ENCODE peak calls at places on chromosomes 5 and 9, in nine cellular contexts. Z, X, R, E, Y, V, U, L and P are unnamed samples.
A peak's percentile ranks its signal among the peaks of the same experiment; 100 is the strongest.

GRCh38 chr9:4837768-4838546 is 45.2 kb downstream of the RCL1 start:
- DNase-seq in V (peak; percentile 91), R (peak; percentile 94), X (peak; percentile 96), E (no peak), U (no peak), Z (no peak), Y (no peak), L (no peak), P (peak; percentile 90)

GRCh38 chr5:172661536-172661935 is 20.5 kb downstream of the NEURL1B start:
- DNase-seq in X (no peak), U (no peak), Y (no peak), L (no peak), E (no peak), V (no peak), R (no peak), Z (no peak), P (no peak)

GRCh38 chr9:135702002-135702721 is at the start of gene KCNT1:
- DNase-seq in V (peak; percentile 34), E (peak; percentile 46), L (peak; percentile 77), R (peak; percentile 55), U (peak; percentile 22), Z (no peak), Y (peak; percentile 35), X (peak; percentile 8), P (peak; percentile 23)

GRCh38 chr9:123335227-123335985 is 20.6 kb upstream of the CRB2 start:
- DNase-seq in E (no peak), Z (no peak), V (peak; percentile 71), X (peak; percentile 82), L (no peak), Y (no peak), R (peak; percentile 76), U (peak; percentile 45), P (peak; percentile 63)

GRCh38 chr5:109298794-109299193 is 111.0 kb downstream of the PJA2 start:
- DNase-seq in L (no peak), X (no peak), U (no peak), R (no peak), Z (no peak), V (no peak), Y (no peak), E (no peak), P (no peak)

GRCh38 chr5:132807163-132807838 is 5.8 kb upstream of the SOWAHA start:
- DNase-seq in L (no peak), R (no peak), Y (no peak), U (no peak), X (no peak), Z (no peak), E (peak; percentile 77), V (no peak), P (no peak)

GRCh38 chr9:74044844-74045243 is 452.3 kb upstream of the RORB start:
- DNase-seq in E (no peak), Z (no peak), U (no peak), X (no peak), V (no peak), R (no peak), Y (no peak), L (no peak), P (no peak)

GRCh38 chr5:153983885-153984284 is 54.8 kb downstream of the FAM114A2 start:
- DNase-seq in R (no peak), Z (no peak), Y (no peak), U (no peak), L (no peak), V (no peak), E (no peak), X (no peak), P (no peak)

GRCh38 chr5:95731571-95732554 is 727 bp downstream of the RHOBTB3 start:
- DNase-seq in X (peak; percentile 51), U (no peak), L (peak; percentile 32), Y (peak; percentile 12), R (peak; percentile 56), Z (no peak), V (peak; percentile 60), E (peak; percentile 51), P (peak; percentile 59)

GRCh38 chr5:62475072-62475471 is 62.5 kb downstream of the IPO11 start:
- DNase-seq in V (peak; percentile 83), X (peak; percentile 90), U (no peak), E (no peak), R (peak; percentile 77), Z (no peak), Y (no peak), L (no peak), P (peak; percentile 52)

GRCh38 chr5:160703547-160704189 is 148.3 kb downstream of the ATP10B start:
- DNase-seq in V (no peak), E (no peak), Z (no peak), R (no peak), L (no peak), X (no peak), Y (no peak), U (no peak), P (no peak)

GRCh38 chr5:160702323-160702722 is 149.7 kb downstream of the ATP10B start:
- DNase-seq in R (no peak), U (no peak), X (no peak), E (no peak), Y (no peak), L (no peak), Z (no peak), V (no peak), P (no peak)

GRCh38 chr5:160699301-160699700 is 152.7 kb downstream of the ATP10B start:
- DNase-seq in Z (no peak), Y (no peak), U (no peak), V (no peak), X (no peak), L (no peak), R (no peak), E (no peak), P (no peak)

GRCh38 chr5:160701403-160701802 is 150.6 kb downstream of the ATP10B start:
- DNase-seq in Y (no peak), Z (no peak), X (no peak), E (no peak), V (no peak), L (no peak), R (no peak), U (no peak), P (no peak)

DNA sequence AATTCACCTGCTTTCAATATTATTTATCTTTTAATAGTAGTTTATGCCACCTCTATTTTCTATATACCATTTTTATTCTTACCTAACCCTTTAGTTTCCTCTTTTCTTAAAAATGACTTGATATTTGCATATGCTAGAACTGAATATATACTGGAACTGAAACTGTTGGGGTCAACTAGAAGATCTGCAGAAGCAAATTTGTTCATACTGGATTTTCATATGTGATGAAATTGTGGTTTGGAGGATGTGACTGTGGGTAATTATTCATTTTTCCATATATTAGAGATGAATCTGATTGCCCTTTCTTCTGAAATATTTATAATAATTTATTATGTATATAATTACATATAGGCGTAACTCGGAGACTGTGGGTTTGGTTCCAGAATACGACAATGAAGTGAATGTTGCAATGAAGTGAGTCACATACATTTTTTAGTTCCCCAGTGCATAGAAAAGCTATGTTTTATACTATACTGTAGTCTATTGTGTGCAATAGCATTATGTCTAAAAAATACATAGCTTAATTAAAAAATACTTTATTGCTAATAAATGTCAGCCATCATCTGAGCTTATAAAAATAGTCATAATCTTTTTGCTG is 149.1 kb downstream of the ATP10B start:
- DNase-seq in L (no peak), Y (no peak), R (no peak), Z (no peak), E (no peak), U (no peak), V (no peak), X (no peak), P (no peak)
- H3K4me3 ChIP-seq in L (no peak overlapping the region), Y (no peak overlapping the region), R (no peak overlapping the region), Z (no peak overlapping the region), E (no peak overlapping the region), U (no peak overlapping the region), V (no peak overlapping the region), X (no peak overlapping the region), P (no peak overlapping the region)

GRCh38 chr9:100472725-100473261 is at the start of gene TMEFF1:
- DNase-seq in L (peak; percentile 86), R (peak; percentile 18), Y (no peak), Z (no peak), V (no peak), X (peak; percentile 41), E (peak; percentile 30), U (peak; percentile 85), P (peak; percentile 12)

GRCh38 chr9:100472268-100472667 is 681 bp upstream of the TMEFF1 start:
- DNase-seq in L (no peak), X (no peak), R (no peak), Y (no peak), Z (no peak), V (no peak), U (peak; percentile 19), E (no peak), P (no peak)

GRCh38 chr9:100473271-100474081 is 527 bp downstream of the TMEFF1 start:
- DNase-seq in Y (peak; percentile 10), R (peak; percentile 41), X (peak; percentile 44), Z (no peak), V (peak; percentile 16), E (peak; percentile 26), U (peak; percentile 63), L (peak; percentile 46), P (peak; percentile 21)

GRCh38 chr9:100474950-100475276 is 2.0 kb downstream of the TMEFF1 start:
- DNase-seq in E (no peak), Y (no peak), Z (no peak), V (no peak), X (no peak), R (no peak), L (no peak), U (no peak), P (no peak)

DNA sequence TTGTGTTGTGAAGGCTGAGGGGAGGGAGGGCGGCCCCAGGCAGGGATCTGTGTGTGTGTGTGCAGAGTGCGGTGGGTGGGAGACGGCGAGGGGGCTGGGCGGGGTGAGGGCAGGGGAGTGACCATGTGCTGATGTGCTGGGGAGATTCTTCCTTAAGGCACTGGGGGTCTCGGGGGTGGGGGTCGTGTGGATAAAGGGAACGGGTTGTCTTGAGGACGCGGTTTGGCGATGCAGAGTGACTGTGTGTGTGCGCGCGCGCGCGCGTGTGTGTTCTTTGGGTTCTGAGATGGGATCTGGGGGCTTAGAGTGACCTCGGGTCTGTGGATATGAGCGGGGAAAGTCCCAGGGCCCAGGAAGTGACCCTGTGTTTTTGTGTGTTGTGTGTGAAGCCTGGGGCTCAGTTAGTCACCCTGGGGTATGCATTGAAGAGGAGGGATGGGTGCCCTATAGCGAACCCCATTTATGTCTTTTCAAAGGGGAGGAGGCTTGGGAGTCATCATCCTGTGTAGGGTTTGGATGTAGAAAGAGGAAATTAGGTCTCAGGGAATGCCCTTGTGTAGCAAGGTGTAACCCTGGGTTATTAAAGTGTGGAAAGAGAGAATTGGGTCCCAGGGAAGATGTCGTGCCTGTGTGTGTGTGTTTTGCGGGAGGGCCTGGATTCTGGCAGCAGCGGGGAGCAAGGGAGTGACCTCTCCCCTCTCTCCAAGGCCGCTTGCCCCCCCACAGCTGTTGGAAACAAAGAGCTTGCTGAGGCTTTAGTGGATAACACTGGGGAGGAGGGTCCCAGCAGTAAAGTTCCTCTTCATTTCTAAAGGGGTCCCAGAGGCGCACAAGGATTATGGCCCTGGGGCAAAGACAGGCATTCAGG is 1.4 kb downstream of the TMEFF1 start:
- DNase-seq in Y (no peak), Z (no peak), E (no peak), V (no peak), X (no peak), R (no peak), L (peak; percentile 70), U (peak; percentile 18), P (no peak)
- H3K4me3 ChIP-seq in Y (no peak overlapping the region), Z (peak overlapping the region; percentile 50), E (peak overlapping the region; percentile 74), V (peak overlapping the region; percentile 74), X (peak overlapping the region; percentile 68), R (peak overlapping the region; percentile 91), L (peak overlapping the region; percentile 83), U (peak overlapping the region; percentile 81), P (peak overlapping the region; percentile 68)

GRCh38 chr5:42756630-42757601 is at the start of gene CCDC152:
- DNase-seq in Z (no peak), L (peak; percentile 27), Y (peak; percentile 30), X (peak; percentile 51), U (no peak), V (peak; percentile 39), R (peak; percentile 47), E (peak; percentile 20), P (no peak)
- H3K4me3 ChIP-seq in Z (peak within 1 kb of the TSS; percentile 23), L (peak within 1 kb of the TSS; percentile 40), Y (peak within 1 kb of the TSS; percentile 76), X (peak within 1 kb of the TSS; percentile 50), U (no peak within 1 kb of the TSS), V (peak within 1 kb of the TSS; percentile 67), R (peak within 1 kb of the TSS; percentile 30), E (peak within 1 kb of the TSS; percentile 33), P (peak within 1 kb of the TSS; percentile 49)

GRCh38 chr5:123874600-123875201 is 362.7 kb downstream of the CSNK1G3 start:
- DNase-seq in R (peak; percentile 90), U (no peak), Z (no peak), X (peak; percentile 89), V (peak; percentile 9), E (no peak), L (peak; percentile 60), Y (no peak), P (peak; percentile 37)
- H3K4me3 ChIP-seq in R (no peak overlapping the region), U (no peak overlapping the region), Z (peak overlapping the region; percentile 4), X (no peak overlapping the region), V (no peak overlapping the region), E (no peak overlapping the region), L (peak overlapping the region; percentile 28), Y (no peak overlapping the region), P (no peak overlapping the region)